ENCODE peak calls at places on chromosomes 16 and 17, in eight cellular contexts. M is fibroblast of lung, S is OCI-M1, Q is pulmonary artery endothelial cell, J is pancreas, L is NCI-H2107, Z is fibroblast of the aortic adventitia, C is ELR. G is an unnamed sample.

GRCh38 chr17:49180998-49181635 is 29.3 kb downstream of the GNGT2 start:
- DNase-seq in J (no peak), C (no peak), L (no peak), Z (no peak), S (no peak), Q (no peak), M (no peak), G (no peak)

GRCh38 chr17:19720631-19721426 is 4.4 kb upstream of the SLC47A2 start:
- DNase-seq in S (no peak), C (no peak), M (no peak), L (no peak), Z (no peak), J (no peak), Q (no peak), G (no peak)

GRCh38 chr17:38922538-38923291 is 2.7 kb upstream of the LASP1NB start:
- DNase-seq in Z (peak; percentile 88), M (peak; percentile 80), Q (no peak), S (peak; percentile 38), C (peak; percentile 62), J (peak; percentile 72), L (no peak), G (peak; percentile 80)

GRCh38 chr16:84461029-84461415 is 43.4 kb downstream of the MEAK7 start:
- DNase-seq in Z (no peak), S (no peak), C (no peak), M (no peak), L (no peak), Q (no peak), J (no peak), G (no peak)

GRCh38 chr16:13307255-13307654 is 405.9 kb downstream of the SHISA9 start:
- DNase-seq in L (peak; percentile 12), M (no peak), C (peak; percentile 64), S (no peak), Z (no peak), Q (no peak), J (no peak), G (peak; percentile 8)

GRCh38 chr17:7558544-7559306 is at the start of gene TNFSF13:
- DNase-seq in J (peak; percentile 76), S (peak; percentile 61), Z (no peak), L (no peak), Q (no peak), C (no peak), M (no peak), G (no peak)

GRCh38 chr17:6544770-6545169 is 11.6 kb downstream of the PITPNM3 start:
- DNase-seq in M (no peak), S (no peak), C (no peak), Z (no peak), J (no peak), Q (no peak), L (no peak), G (no peak)

GRCh38 chr16:8530756-8531155 is 59.6 kb downstream of the TMEM114 start:
- DNase-seq in Q (no peak), Z (no peak), C (no peak), S (no peak), M (no peak), J (no peak), L (no peak), G (no peak)

GRCh38 chr17:73546770-73547345 is 97.4 kb downstream of the SDK2 start:
- DNase-seq in C (peak; percentile 3), Q (no peak), Z (no peak), J (no peak), M (no peak), S (peak; percentile 90), L (no peak), G (no peak)

GRCh38 chr17:64778367-64779290 is 116.5 kb upstream of the SMURF2 start:
- DNase-seq in M (no peak), Z (no peak), L (no peak), J (peak; percentile 57), S (no peak), Q (no peak), C (no peak), G (no peak)

GRCh38 chr16:47461598-47462266 is 601 bp downstream of the PHKB start:
- DNase-seq in J (no peak), C (peak; percentile 63), Z (peak; percentile 56), Q (peak; percentile 11), S (peak; percentile 86), M (peak; percentile 53), L (no peak), G (peak; percentile 64)

GRCh38 chr16:66444049-66444481 is 17.0 kb downstream of the BEAN1 start:
- DNase-seq in M (no peak), L (no peak), C (no peak), Z (no peak), Q (no peak), J (no peak), S (no peak), G (no peak)

GRCh38 chr17:77354420-77354720 is 213.6 kb downstream of the SEC14L1 start:
- DNase-seq in C (no peak), Q (no peak), Z (no peak), J (no peak), L (no peak), S (no peak), M (no peak), G (no peak)

GRCh38 chr16:67155305-67156145 is 4.2 kb downstream of the TRADD start:
- DNase-seq in M (peak; percentile 72), J (peak; percentile 84), C (peak; percentile 79), Q (no peak), L (peak; percentile 57), S (peak; percentile 86), Z (peak; percentile 73), G (peak; percentile 69)

GRCh38 chr17:4616456-4616855 is 25.0 kb downstream of the ALOX15 start:
- DNase-seq in J (no peak), S (no peak), Z (no peak), Q (no peak), M (no peak), C (no peak), L (no peak), G (no peak)

GRCh38 chr17:13283606-13284005 is 265.8 kb upstream of the ELAC2 start:
- DNase-seq in C (no peak), S (no peak), Q (no peak), L (no peak), J (no peak), M (no peak), Z (no peak), G (no peak)

GRCh38 chr17:36728030-36728991 is 126.9 kb downstream of the MRM1 start:
- DNase-seq in M (no peak), S (peak; percentile 96), Z (no peak), C (no peak), Q (no peak), J (no peak), L (no peak), G (no peak)

G was measured in cardiac fibroblast.